ENCODE peak calls at places on chromosomes 6 and 20, in four cellular contexts. W is tibial nerve, D is neural progenitor cell, H is BE2C. O is an unnamed sample.
A peak's percentile ranks its signal among the peaks of the same experiment; 100 is the strongest.

GRCh38 chr20:25042531-25043498 is 15.1 kb downstream of the ACSS1 start:
- DNase-seq in W (no peak), H (no peak), D (no peak), O (no peak)

GRCh38 chr6:121816361-121816760 is 380.9 kb downstream of the GJA1 start:
- DNase-seq in H (no peak), D (no peak), W (no peak), O (no peak)

GRCh38 chr6:17820055-17820454 is 113.3 kb upstream of the NUP153 start:
- DNase-seq in H (no peak), W (no peak), D (no peak), O (peak; percentile 7)

GRCh38 chr6:145643760-145644159 is 91.6 kb downstream of the EPM2A start:
- DNase-seq in W (no peak), D (no peak), H (no peak), O (no peak)

GRCh38 chr20:24653306-24653705 is 183.9 kb downstream of the SYNDIG1 start:
- DNase-seq in H (no peak), D (no peak), W (no peak), O (no peak)

GRCh38 chr6:150078788-150079187 is 9.9 kb upstream of the ULBP3 start:
- DNase-seq in H (no peak), W (no peak), D (no peak), O (no peak)

GRCh38 chr6:12134991-12135390 is 122.9 kb downstream of the HIVEP1 start:
- DNase-seq in H (no peak), D (no peak), W (no peak), O (no peak)

GRCh38 chr20:5526516-5526915 is 209.8 kb upstream of the PROKR2 start:
- DNase-seq in W (no peak), H (no peak), D (peak; percentile 56), O (no peak)

GRCh38 chr20:13220194-13220856 is 749 bp upstream of the ISM1 start:
- DNase-seq in D (peak; percentile 76), H (peak; percentile 23), W (peak; percentile 58), O (peak; percentile 28)

GRCh38 chr6:107729098-107729497 is 95.0 kb downstream of the SCML4 start:
- DNase-seq in D (no peak), H (no peak), W (no peak), O (no peak)

GRCh38 chr6:169841907-169842606 is 90.6 kb downstream of the ERMARD start:
- DNase-seq in W (no peak), D (no peak), H (no peak), O (no peak)

GRCh38 chr20:11496382-11496781 is 421.3 kb upstream of the BTBD3 start:
- DNase-seq in D (peak; percentile 11), W (no peak), H (no peak), O (no peak)

GRCh38 chr20:41513829-41514228 is 104.3 kb downstream of the CHD6 start:
- DNase-seq in H (no peak), W (no peak), D (no peak), O (no peak)

GRCh38 chr6:154683756-154684523 is 49.3 kb upstream of the SCAF8 start:
- DNase-seq in D (no peak), H (no peak), W (no peak), O (peak; percentile 58)

GRCh38 chr6:43771210-43771857 is 1.3 kb downstream of the VEGFA start:
- DNase-seq in W (peak; percentile 41), D (peak; percentile 53), H (peak; percentile 72), O (peak; percentile 72)

GRCh38 chr6:5394280-5394679 is 133.0 kb downstream of the FARS2 start:
- DNase-seq in W (no peak), H (no peak), D (no peak), O (no peak)

GRCh38 chr20:12581644-12582350 is 427.0 kb upstream of the SPTLC3 start:
- DNase-seq in W (no peak), H (no peak), D (no peak), O (no peak)

GRCh38 chr6:104855507-104855906 is 4.2 kb downstream of the HACE1 start:
- DNase-seq in H (no peak), W (no peak), D (no peak), O (peak; percentile 28)

GRCh38 chr6:44727651-44728630 is 340.4 kb downstream of the CDC5L start:
- DNase-seq in W (no peak), D (no peak), H (no peak), O (no peak)

GRCh38 chr20:14612389-14612788 is 275.0 kb upstream of the FLRT3 start:
- DNase-seq in W (no peak), D (no peak), H (no peak), O (no peak)

GRCh38 chr6:118123503-118124037 is 216.5 kb downstream of the SLC35F1 start:
- DNase-seq in W (no peak), H (no peak), D (no peak), O (no peak)

GRCh38 chr6:57221936-57222683 is at the start of gene RAB23:
- DNase-seq in D (peak; percentile 92), H (peak; percentile 88), W (peak; percentile 75), O (peak; percentile 92)

GRCh38 chr20:25294459-25295385 is 46.8 kb downstream of the PYGB start:
- DNase-seq in W (no peak), H (peak; percentile 86), D (peak; percentile 85), O (peak; percentile 70)

GRCh38 chr20:46563170-46563847 is 12.9 kb upstream of the OCSTAMP start:
- DNase-seq in D (peak; percentile 41), H (no peak), W (no peak), O (no peak)

GRCh38 chr20:46559685-46560440 is 9.4 kb upstream of the OCSTAMP start:
- DNase-seq in H (no peak), D (no peak), W (no peak), O (no peak)

GRCh38 chr20:46563848-46564197 is 13.4 kb upstream of the OCSTAMP start:
- DNase-seq in W (no peak), H (no peak), D (no peak), O (no peak)

GRCh38 chr20:46562373-46563169 is 12.1 kb upstream of the OCSTAMP start:
- DNase-seq in W (peak; percentile 81), D (peak; percentile 77), H (peak; percentile 74), O (peak; percentile 76)

DNA sequence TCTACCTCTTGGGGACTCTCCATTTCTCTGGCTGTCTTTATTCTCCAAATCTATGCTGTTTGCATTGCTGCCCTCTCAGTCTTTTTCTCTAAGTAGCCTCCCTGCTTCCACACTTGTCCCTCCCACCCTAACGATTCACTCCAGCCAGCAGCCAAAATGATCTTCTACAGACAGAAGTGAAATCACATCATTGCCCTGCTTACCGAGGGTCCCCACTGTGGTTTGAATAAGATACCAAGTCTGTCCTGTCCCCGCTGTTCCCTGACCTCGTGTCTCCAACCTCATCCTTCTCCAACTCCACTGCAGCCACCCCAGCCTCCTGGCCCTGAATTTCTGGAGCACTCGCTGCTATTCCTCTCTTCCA is 11.5 kb upstream of the OCSTAMP start:
- DNase-seq in H (no peak), W (no peak), D (no peak), O (no peak)
- H3K4me3 ChIP-seq in H (peak overlapping the region; percentile 56), W (peak overlapping the region; percentile 5), D (peak overlapping the region; percentile 31), O (no peak overlapping the region)

GRCh38 chr6:36280983-36281382 is 11.1 kb downstream of the PNPLA1 start:
- DNase-seq in W (no peak), D (no peak), H (no peak), O (no peak)
- H3K27me3 ChIP-seq in W (peaks cover 20% of the 10 kb centered on the region), D (peaks cover 39% of the 10 kb centered on the region), H (no peaks in the 10 kb centered on the region), O (peaks cover 28% of the 10 kb centered on the region)

DNA sequence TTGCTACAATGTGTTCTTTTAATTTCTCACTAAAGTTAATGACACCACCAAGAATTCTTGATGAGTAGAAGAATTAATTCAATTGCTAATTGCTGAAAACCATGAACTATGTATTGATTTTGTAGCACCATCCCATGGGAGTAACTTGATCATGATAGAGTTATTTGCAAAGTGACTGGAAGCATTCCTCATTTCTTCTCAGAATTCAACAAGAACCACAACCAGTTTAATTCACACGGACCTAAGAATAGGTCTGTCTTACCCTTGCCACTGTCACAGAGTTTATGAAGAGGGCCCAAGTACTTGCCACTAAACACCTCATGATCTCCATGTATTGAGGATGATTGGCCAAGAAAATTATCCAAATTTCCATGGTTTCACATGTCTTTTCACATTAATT is 222.2 kb downstream of the TMEM242 start:
- DNase-seq in H (no peak), D (no peak), W (no peak), O (no peak)
- H3K4me3 ChIP-seq in H (no peak overlapping the region), D (no peak overlapping the region), W (no peak overlapping the region), O (no peak overlapping the region)

GRCh38 chr6:40545954-40546353 is 41.2 kb downstream of the LRFN2 start:
- DNase-seq in D (peak; percentile 87), H (no peak), W (no peak), O (no peak)

GRCh38 chr6:40543133-40543532 is 44.0 kb downstream of the LRFN2 start:
- DNase-seq in D (no peak), W (no peak), H (no peak), O (no peak)

GRCh38 chr6:40542175-40542764 is 44.9 kb downstream of the LRFN2 start:
- DNase-seq in D (peak; percentile 46), W (no peak), H (no peak), O (no peak)

GRCh38 chr6:40541556-40542174 is 45.5 kb downstream of the LRFN2 start:
- DNase-seq in W (no peak), D (no peak), H (no peak), O (no peak)

GRCh38 chr6:40543776-40544175 is 43.4 kb downstream of the LRFN2 start:
- DNase-seq in D (no peak), H (no peak), W (no peak), O (no peak)
- H3K27me3 ChIP-seq in D (no peaks in the 10 kb centered on the region), H (no peaks in the 10 kb centered on the region), W (no peaks in the 10 kb centered on the region), O (no peaks in the 10 kb centered on the region)

GRCh38 chr6:55009114-55009513 is 162.5 kb downstream of the FAM83B start:
- DNase-seq in D (peak; percentile 47), W (no peak), H (no peak), O (no peak)

GRCh38 chr6:54998576-54998975 is 152.0 kb downstream of the FAM83B start:
- DNase-seq in W (no peak), D (no peak), H (no peak), O (no peak)

GRCh38 chr6:55003726-55004415 is 157.3 kb downstream of the FAM83B start:
- DNase-seq in D (no peak), H (no peak), W (no peak), O (no peak)
- H3K4me3 ChIP-seq in D (no peak overlapping the region), H (no peak overlapping the region), W (no peak overlapping the region), O (no peak overlapping the region)

DNA sequence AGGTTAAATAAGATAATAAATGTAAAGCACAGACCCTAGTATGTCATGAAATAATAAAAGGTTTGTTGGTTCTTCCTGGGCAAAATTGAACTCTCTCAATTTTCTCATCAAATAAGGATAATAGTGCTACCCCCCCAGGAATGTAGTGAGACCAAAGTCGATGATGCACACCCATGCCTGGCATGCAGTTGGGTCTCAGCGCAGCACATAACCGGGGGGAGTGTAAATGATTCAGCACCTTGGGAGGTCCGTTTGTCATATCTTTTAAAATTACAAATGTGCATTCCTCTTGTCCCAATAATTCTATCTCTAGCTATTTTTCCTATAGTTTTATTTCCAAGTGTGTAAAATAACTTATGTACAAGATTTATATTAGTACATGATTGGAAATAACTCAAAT is 31.3 kb upstream of the CCDC167 start:
- DNase-seq in H (no peak), W (no peak), D (no peak), O (no peak)
- H3K27me3 ChIP-seq in H (no peaks in the 10 kb centered on the region), W (peaks cover 70% of the 10 kb centered on the region), D (peaks cover 59% of the 10 kb centered on the region), O (peaks cover 34% of the 10 kb centered on the region)

GRCh38 chr6:130744601-130745382 is 82.4 kb upstream of the SMLR1 start:
- DNase-seq in D (peak; percentile 54), W (no peak), H (no peak), O (no peak)
- H3K4me3 ChIP-seq in D (no peak overlapping the region), W (no peak overlapping the region), H (no peak overlapping the region), O (no peak overlapping the region)

O was measured in A673.